ENCODE peak calls at places on chromosomes 7 and 10, in four cellular contexts. L is kidney, S is body of pancreas, F is OCI-LY7. J is an unnamed sample.

GRCh38 chr10:44857363-44858016 is 53.6 kb upstream of the TMEM72 start:
- DNase-seq in L (no peak), S (peak; percentile 59), F (peak; percentile 56), J (no peak)

GRCh38 chr7:117186631-117187030 is 136.2 kb downstream of the WNT2 start:
- DNase-seq in L (no peak), S (no peak), F (no peak), J (no peak)

GRCh38 chr7:50538478-50538877 is 26.7 kb downstream of the DDC start:
- DNase-seq in L (no peak), S (no peak), F (no peak), J (no peak)

GRCh38 chr10:42783181-42783549 is 570 bp downstream of the BMS1 start:
- DNase-seq in L (no peak), S (peak; percentile 23), F (no peak), J (peak; percentile 24)

GRCh38 chr7:101861223-101861775 is 43.9 kb downstream of the CUX1 start:
- DNase-seq in L (no peak), S (no peak), F (peak; percentile 97), J (no peak)

GRCh38 chr10:101536800-101537199 is 51.3 kb downstream of the POLL start:
- DNase-seq in L (no peak), S (no peak), F (peak; percentile 59), J (no peak)

GRCh38 chr10:82628373-82628772 is 753.4 kb downstream of the NRG3 start:
- DNase-seq in L (no peak), S (peak; percentile 18), F (no peak), J (no peak)

GRCh38 chr10:21927601-21928000 is 75.9 kb downstream of the DNAJC1 start:
- DNase-seq in L (no peak), S (no peak), F (no peak), J (no peak)

GRCh38 chr10:120684211-120684610 is 167.0 kb upstream of the WDR11 start:
- DNase-seq in L (no peak), S (no peak), F (no peak), J (no peak)

GRCh38 chr10:32960022-32960421 is 2.0 kb upstream of the ITGB1 start:
- DNase-seq in L (no peak), S (no peak), F (peak; percentile 76), J (no peak)

GRCh38 chr7:132451161-132451560 is 125.1 kb downstream of the PLXNA4 start:
- DNase-seq in L (no peak), S (no peak), F (no peak), J (no peak)

GRCh38 chr7:33054261-33054964 is 8.2 kb downstream of the NT5C3A start:
- DNase-seq in L (no peak), S (no peak), F (no peak), J (no peak)

GRCh38 chr10:114801411-114801813 is 20.2 kb upstream of the FHIP2A start:
- DNase-seq in L (no peak), S (no peak), F (peak; percentile 16), J (no peak)

GRCh38 chr10:129467346-129468119 is 492 bp downstream of the MGMT start:
- DNase-seq in L (no peak), S (peak; percentile 11), F (peak; percentile 7), J (no peak)

DNA sequence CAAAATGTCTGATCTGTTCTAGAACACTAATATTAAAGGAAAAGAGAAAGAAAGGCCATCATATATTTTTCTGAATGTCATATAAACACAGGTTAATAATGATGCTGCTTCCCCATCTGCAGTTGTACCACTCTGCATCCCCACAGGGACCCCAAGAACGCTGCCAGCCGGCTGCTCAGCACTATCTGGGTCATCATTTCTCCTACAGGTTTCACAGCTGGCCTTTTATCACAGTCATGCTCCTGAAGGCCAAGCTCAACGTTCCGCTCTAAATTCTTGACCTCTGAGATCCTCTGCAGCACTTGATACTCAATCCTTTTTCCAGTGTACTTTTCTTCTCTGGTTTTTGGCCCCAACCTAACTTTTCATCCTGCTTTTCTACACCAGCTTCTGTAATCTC is 4.8 kb downstream of the IDI1 start:
- DNase-seq in L (no peak), S (no peak), F (no peak), J (no peak)
- H3K27ac ChIP-seq in L (peak overlapping the region; percentile 59), S (peak overlapping the region; percentile 35), F (peak overlapping the region; percentile 82), J (peak overlapping the region; percentile 11)

DNA sequence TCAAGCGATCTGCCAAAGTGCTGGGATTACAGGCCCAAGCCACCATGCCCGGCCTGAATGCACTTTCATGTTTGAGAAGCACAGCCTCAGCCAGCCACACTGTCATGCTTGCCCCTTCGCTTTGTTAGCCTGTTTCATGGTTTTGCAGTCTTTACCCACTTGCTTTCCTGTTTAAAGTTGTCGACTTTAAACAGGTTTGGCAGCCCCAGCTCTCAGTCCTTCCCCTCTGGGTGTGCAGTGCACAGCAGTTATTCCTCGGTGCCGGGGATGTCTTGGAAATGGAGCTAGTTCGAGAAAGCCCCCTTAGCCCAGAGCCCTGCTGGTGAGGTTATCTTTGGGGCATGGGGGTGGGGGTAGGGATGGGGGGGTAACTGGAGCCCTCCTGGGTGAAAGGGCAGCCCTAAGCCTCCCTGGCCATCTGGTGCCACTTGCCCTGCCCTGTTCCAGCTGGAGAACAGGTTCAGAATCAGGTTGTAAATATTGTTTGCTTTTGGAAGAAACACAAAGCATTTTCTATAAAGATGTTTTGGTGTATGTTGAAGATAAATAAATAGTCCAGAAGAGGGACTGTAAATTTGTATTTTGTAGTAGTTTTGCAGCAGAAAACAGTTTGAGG is 14.8 kb downstream of the TSPAN14 start:
- DNase-seq in L (no peak), S (no peak), F (no peak), J (no peak)
- H3K27ac ChIP-seq in L (peak overlapping the region; percentile 71), S (peak overlapping the region; percentile 20), F (peak overlapping the region; percentile 93), J (peak overlapping the region; percentile 99)

GRCh38 chr10:30443049-30443448 is 9.1 kb downstream of the MAP3K8 start:
- DNase-seq in L (no peak), S (no peak), F (no peak), J (no peak)
- H3K27ac ChIP-seq in L (no peak overlapping the region), S (no peak overlapping the region), F (no peak overlapping the region), J (no peak overlapping the region)

GRCh38 chr10:90871761-90872647 is at the start of gene RPP30:
- DNase-seq in L (peak; percentile 93), S (peak; percentile 83), F (peak; percentile 79), J (peak; percentile 48)
- H3K27ac ChIP-seq in L (no peak within 1 kb of the TSS), S (peak within 1 kb of the TSS; percentile 48), F (peak within 1 kb of the TSS; percentile 52), J (peak within 1 kb of the TSS; percentile 35)

DNA sequence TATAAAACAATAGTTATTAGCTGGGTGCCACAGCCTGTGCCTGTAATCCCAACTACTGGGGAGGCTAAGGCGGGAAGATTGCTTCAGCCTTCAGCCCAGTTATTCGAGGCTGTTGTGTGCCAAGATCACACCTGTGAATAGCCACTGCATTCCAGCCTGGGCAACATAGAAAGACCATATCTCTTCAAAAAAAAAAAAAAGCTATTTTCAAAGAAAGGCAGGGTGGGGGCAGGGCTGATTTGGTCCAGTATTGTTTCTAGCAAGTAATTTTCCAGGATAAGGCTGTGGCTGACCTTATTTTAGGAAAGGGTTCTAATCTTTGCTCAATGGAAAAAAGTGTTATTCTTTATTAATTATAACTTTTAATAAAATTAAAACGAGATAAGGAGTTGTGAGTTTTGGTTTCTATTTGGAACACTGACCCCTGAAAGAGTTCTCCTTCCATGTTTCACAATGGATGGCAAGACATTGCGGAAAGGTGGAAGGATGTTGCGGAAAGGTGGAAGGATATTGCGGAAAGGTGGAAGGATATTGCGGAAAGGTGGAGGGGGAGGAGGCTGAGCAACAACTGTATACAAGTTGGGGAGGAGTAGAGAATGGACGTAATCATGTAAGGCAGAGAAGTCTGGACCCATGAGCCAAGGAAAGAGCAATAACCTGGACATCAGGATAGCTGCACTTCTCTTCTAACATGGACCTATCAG is 1.5 kb upstream of the C1GALT1 start:
- DNase-seq in L (no peak), S (no peak), F (no peak), J (no peak)
- H3K27ac ChIP-seq in L (peak overlapping the region; percentile 90), S (peak overlapping the region; percentile 95), F (peak overlapping the region; percentile 94), J (peak overlapping the region; percentile 95)

DNA sequence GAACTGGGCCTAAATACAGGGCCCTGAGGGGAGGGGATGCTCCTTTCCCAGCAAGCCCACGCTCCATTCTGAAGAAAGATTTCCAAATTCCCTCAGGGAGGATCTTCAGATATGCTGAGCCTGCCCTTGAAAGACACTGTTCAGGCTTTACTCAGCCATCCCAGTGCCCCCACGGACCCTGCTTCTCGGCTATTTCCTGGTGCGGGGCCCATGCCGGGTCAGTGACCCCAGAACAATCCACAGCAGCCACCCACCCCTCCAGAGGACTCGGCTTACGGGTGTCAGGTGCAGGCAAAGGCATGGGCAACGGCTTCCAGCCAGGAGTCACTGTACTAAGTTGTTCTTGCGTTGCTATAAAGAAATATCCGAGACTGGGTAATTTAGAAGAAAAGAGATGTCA is 137.1 kb downstream of the OAT start:
- DNase-seq in L (no peak), S (no peak), F (no peak), J (no peak)
- H3K27ac ChIP-seq in L (no peak overlapping the region), S (no peak overlapping the region), F (no peak overlapping the region), J (no peak overlapping the region)

DNA sequence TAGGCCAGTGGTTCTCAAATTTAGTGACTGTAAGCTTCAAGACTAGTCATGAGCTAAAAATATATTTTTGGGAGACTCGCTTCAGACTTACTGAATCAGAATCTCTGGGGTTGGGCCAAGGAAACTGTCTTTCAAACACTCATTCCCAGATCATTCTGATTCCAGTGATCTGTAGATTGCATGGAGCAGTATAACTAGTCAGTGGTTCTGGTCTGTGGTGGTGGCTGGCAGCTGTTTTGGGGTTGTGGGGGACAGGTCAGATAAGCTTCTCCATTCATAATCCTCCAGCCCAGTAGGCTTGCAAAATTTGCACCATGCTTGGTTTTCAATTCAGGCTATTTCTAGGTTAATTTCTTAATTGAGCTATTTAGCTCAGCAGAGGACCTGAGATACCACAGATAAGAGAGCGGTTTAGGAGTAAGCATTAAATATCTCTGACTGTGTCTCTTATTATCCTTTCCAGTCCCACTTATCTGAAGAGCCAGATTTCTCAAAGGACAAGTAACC is 3.8 kb upstream of the KAT6B start:
- DNase-seq in L (no peak), S (no peak), F (no peak), J (no peak)
- H3K27ac ChIP-seq in L (no peak overlapping the region), S (peak overlapping the region; percentile 24), F (no peak overlapping the region), J (no peak overlapping the region)

DNA sequence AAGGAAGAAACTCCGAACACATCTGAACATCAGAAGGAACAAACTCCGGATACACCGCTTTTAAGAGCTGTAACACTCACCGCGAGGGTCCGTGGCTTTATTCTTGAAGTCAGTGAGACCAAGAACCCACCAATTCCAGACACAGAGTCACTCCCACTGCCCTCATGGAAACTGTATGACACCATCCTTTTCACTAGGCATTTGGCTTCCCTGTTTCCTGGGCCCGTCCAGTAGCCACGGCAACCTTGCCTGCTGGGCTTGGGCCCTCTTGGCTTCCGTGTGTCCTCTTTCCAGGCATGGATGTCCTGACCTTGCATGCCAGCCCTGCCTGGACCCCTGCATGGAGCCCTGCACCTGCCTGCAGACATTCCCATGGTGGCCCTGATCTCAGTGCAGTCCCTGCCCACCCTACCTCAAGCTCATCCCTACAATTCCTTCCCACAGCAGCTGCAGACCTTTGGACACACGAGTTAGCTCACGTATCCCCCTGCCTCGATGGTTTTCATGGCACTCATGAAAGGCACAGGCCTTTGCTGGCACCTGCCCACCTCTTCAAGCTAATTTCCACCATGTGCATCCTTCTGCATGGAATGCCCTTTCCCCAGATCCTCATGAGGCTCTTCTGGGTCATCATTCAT is 6.7 kb downstream of the SH2D4B start:
- DNase-seq in L (no peak), S (no peak), F (no peak), J (no peak)
- H3K27ac ChIP-seq in L (no peak overlapping the region), S (no peak overlapping the region), F (no peak overlapping the region), J (no peak overlapping the region)

GRCh38 chr10:124543146-124543545 is 81.5 kb downstream of the LHPP start:
- DNase-seq in L (no peak), S (no peak), F (no peak), J (no peak)
- H3K27ac ChIP-seq in L (no peak overlapping the region), S (no peak overlapping the region), F (peak overlapping the region; percentile 98), J (no peak overlapping the region)